ENCODE peak calls at places on chromosomes 13 and 19, in ten cellular contexts. T is anterior cingulate cortex, P is body of pancreas, I is astrocyte of the spinal cord, N is cardiac fibroblast, Y is T-helper 17 cell, X is amygdala, F is hepatocyte, W is A549, Q is GDM1. H is an unnamed sample.

GRCh38 chr19:13063461-13064091 is 39.1 kb downstream of the LYL1 start:
- DNase-seq in T (peak; percentile 41), I (no peak), X (no peak), F (no peak), W (no peak), Q (no peak), N (peak; percentile 16), Y (no peak), P (no peak), H (no peak)

GRCh38 chr19:2294377-2295335 is 12.7 kb upstream of the PEAK3 start:
- DNase-seq in F (no peak), X (peak; percentile 61), P (no peak), Q (no peak), Y (no peak), T (peak; percentile 76), N (peak; percentile 82), I (no peak), W (no peak), H (no peak)

GRCh38 chr19:17183858-17184271 is 31.3 kb upstream of the USE1 start:
- DNase-seq in I (no peak), N (no peak), Q (peak; percentile 19), W (no peak), T (no peak), X (no peak), Y (no peak), P (no peak), F (no peak), H (no peak)

GRCh38 chr19:19372656-19373416 is 32.6 kb upstream of the GATAD2A start:
- DNase-seq in T (no peak), I (peak; percentile 28), Y (no peak), P (peak; percentile 76), Q (peak; percentile 69), N (peak; percentile 60), X (peak; percentile 7), W (peak; percentile 8), F (peak; percentile 47), H (no peak)

GRCh38 chr19:1122972-1123363 is 19.2 kb downstream of the GPX4 start:
- DNase-seq in Q (peak; percentile 22), N (peak; percentile 90), W (no peak), T (no peak), I (peak; percentile 74), Y (no peak), X (no peak), P (peak; percentile 53), F (peak; percentile 75), H (no peak)

GRCh38 chr19:33689138-33689746 is 67.5 kb downstream of the CHST8 start:
- DNase-seq in T (no peak), X (no peak), I (no peak), F (no peak), Q (no peak), Y (no peak), P (no peak), N (no peak), W (no peak), H (no peak)

GRCh38 chr13:112821340-112822055 is 131.7 kb downstream of the ATP11A start:
- DNase-seq in F (no peak), X (no peak), I (no peak), Y (no peak), T (no peak), P (no peak), W (no peak), N (no peak), Q (no peak), H (no peak)

GRCh38 chr13:74021507-74021906 is 112.7 kb downstream of the KLF12 start:
- DNase-seq in P (no peak), X (no peak), Y (no peak), T (no peak), I (no peak), W (no peak), Q (no peak), N (no peak), F (peak; percentile 23), H (no peak)

GRCh38 chr19:40433391-40434216 is 7.8 kb upstream of the SERTAD1 start:
- DNase-seq in W (peak; percentile 95), F (peak; percentile 96), X (peak; percentile 75), P (peak; percentile 92), T (peak; percentile 60), Q (peak; percentile 79), N (peak; percentile 97), I (peak; percentile 92), Y (peak; percentile 48), H (peak; percentile 66)

GRCh38 chr19:42313096-42313839 is at the start of gene TMEM145:
- DNase-seq in F (peak; percentile 80), T (no peak), Q (no peak), X (peak; percentile 41), P (peak; percentile 57), Y (no peak), W (peak; percentile 92), N (peak; percentile 44), I (no peak), H (peak; percentile 49)

GRCh38 chr19:48296963-48297734 is 27.3 kb downstream of the ZNF114 start:
- DNase-seq in P (no peak), T (no peak), N (no peak), I (no peak), W (no peak), Y (no peak), Q (no peak), X (no peak), F (no peak), H (no peak)

GRCh38 chr19:1591421-1592022 is 1.1 kb downstream of the MBD3 start:
- DNase-seq in F (peak; percentile 37), Y (no peak), T (no peak), Q (no peak), I (no peak), P (peak; percentile 29), N (peak; percentile 13), W (no peak), X (no peak), H (no peak)

GRCh38 chr19:4759388-4760284 is 31.9 kb upstream of the FEM1A start:
- DNase-seq in Y (peak; percentile 34), T (peak; percentile 92), F (peak; percentile 96), X (peak; percentile 79), W (peak; percentile 95), N (peak; percentile 93), I (peak; percentile 85), P (peak; percentile 96), Q (peak; percentile 40), H (peak; percentile 87)

GRCh38 chr13:77028202-77028601 is 1.2 kb upstream of the FBXL3 start:
- DNase-seq in T (no peak), F (peak; percentile 10), Y (no peak), I (peak; percentile 34), N (peak; percentile 36), P (no peak), X (no peak), Q (no peak), W (no peak), H (no peak)

GRCh38 chr19:11125994-11126685 is 29.4 kb downstream of the SPC24 start:
- DNase-seq in N (peak; percentile 79), X (peak; percentile 15), F (peak; percentile 86), Q (peak; percentile 14), P (peak; percentile 80), I (peak; percentile 56), Y (peak; percentile 54), W (peak; percentile 38), T (peak; percentile 34), H (peak; percentile 29)